ENCODE peak calls at places on chromosomes 5 and 9, in five cellular contexts. U is left lung, S is fibroblast of villous mesenchyme, C is activated B cell treated with CpG ODN at 0.5 μM for 24 hours, I is ovary. F is an unnamed sample.

GRCh38 chr5:67344870-67345269 is 148.3 kb upstream of the CD180 start:
- DNase-seq in C (no peak), U (no peak), I (no peak), S (no peak), F (no peak)

GRCh38 chr9:69376651-69377050 is 51.6 kb downstream of the ENTREP1 start:
- DNase-seq in U (no peak), S (peak), C (no peak), I (peak), F (no peak)

GRCh38 chr5:169499990-169500389 is 83.6 kb upstream of the SPDL1 start:
- DNase-seq in S (no peak), U (no peak), C (no peak), I (no peak), F (no peak)

GRCh38 chr9:37729499-37729898 is 24.1 kb upstream of the TRMT10B start:
- DNase-seq in S (no peak), C (no peak), I (no peak), U (peak), F (no peak)

GRCh38 chr5:107560377-107560776 is 110.4 kb downstream of the EFNA5 start:
- DNase-seq in S (no peak), I (no peak), U (no peak), C (no peak), F (no peak)

GRCh38 chr5:164336906-164337305 is 831.5 kb downstream of the MAT2B start:
- DNase-seq in U (no peak), S (no peak), I (no peak), C (no peak), F (no peak)

GRCh38 chr5:161547573-161548471 is 1.3 kb upstream of the GABRB2 start:
- DNase-seq in C (no peak), U (peak), S (no peak), I (no peak), F (no peak)

GRCh38 chr5:179794575-179794974 is 789 bp downstream of the LTC4S start:
- DNase-seq in S (no peak), U (peak), I (no peak), C (no peak), F (no peak)

GRCh38 chr9:33265211-33265885 is 499 bp downstream of the CHMP5 start:
- DNase-seq in S (peak), C (no peak), I (no peak), U (peak), F (peak)

GRCh38 chr9:89943728-89944127 is 338.9 kb downstream of the GADD45G start:
- DNase-seq in C (no peak), U (no peak), S (no peak), I (no peak), F (no peak)

GRCh38 chr5:119378075-119378699 is 22.4 kb downstream of the TNFAIP8 start:
- DNase-seq in C (no peak), I (no peak), U (no peak), S (no peak), F (no peak)

GRCh38 chr9:72979405-72980100 is 26.7 kb upstream of the ALDH1A1 start:
- DNase-seq in I (no peak), C (no peak), U (no peak), S (no peak), F (no peak)

GRCh38 chr5:97877578-97877977 is 694.5 kb upstream of the RIOK2 start:
- DNase-seq in U (no peak), S (no peak), I (no peak), C (no peak), F (no peak)

GRCh38 chr5:170267431-170268152 is 30.0 kb downstream of the LCP2 start:
- DNase-seq in I (peak), S (peak), C (peak), U (no peak), F (peak)

GRCh38 chr5:149680810-149681221 is 49.3 kb upstream of the PPARGC1B start:
- DNase-seq in S (no peak), U (no peak), I (no peak), C (peak), F (no peak)

GRCh38 chr5:150636391-150637244 is 3.8 kb upstream of the SYNPO start:
- DNase-seq in U (no peak), I (peak), S (peak), C (no peak), F (no peak)

GRCh38 chr5:155258139-155258538 is 244.6 kb downstream of the KIF4B start:
- DNase-seq in C (no peak), U (no peak), S (no peak), I (peak), F (no peak)

GRCh38 chr5:155264809-155265208 is 251.3 kb downstream of the KIF4B start:
- DNase-seq in I (no peak), U (no peak), C (no peak), S (no peak), F (no peak)

GRCh38 chr5:155259648-155260047 is 246.1 kb downstream of the KIF4B start:
- DNase-seq in C (no peak), S (no peak), U (no peak), I (no peak), F (no peak)

GRCh38 chr5:155263381-155263780 is 249.8 kb downstream of the KIF4B start:
- DNase-seq in S (no peak), U (no peak), C (no peak), I (no peak), F (no peak)

GRCh38 chr5:155260798-155261197 is 247.2 kb downstream of the KIF4B start:
- DNase-seq in S (no peak), I (no peak), C (no peak), U (no peak), F (no peak)
- TF ChIP-seq CTCF in S (no peak), I (no peak), C (no peak), U (no peak), F (no peak)

DNA sequence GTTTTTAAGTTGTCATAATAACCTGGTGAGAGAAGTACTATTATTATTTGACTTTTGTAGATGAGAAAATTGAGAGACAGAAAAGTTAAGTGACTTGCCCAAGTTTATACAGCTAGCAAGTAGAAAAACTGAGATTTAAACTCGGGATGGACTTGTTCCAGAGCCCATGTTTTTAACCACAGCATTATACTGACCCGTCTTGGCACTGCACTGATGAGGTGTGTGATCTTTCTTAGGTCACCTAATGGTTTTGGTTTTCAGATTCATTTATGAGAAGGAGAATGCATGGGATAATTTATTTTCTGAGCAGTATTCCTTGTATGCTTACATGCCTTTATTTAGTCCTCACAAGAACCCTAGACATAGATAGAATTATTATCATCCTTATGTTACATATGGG is 201.8 kb upstream of the CDKN2B start:
- DNase-seq in S (no peak), I (no peak), C (no peak), U (no peak), F (no peak)
- TF ChIP-seq CTCF in S (no peak), I (no peak), C (no peak), U (no peak), F (no peak)

GRCh38 chr5:176612008-176612407 is 2.1 kb upstream of the GPRIN1 start:
- DNase-seq in C (no peak), U (no peak), I (no peak), S (no peak), F (no peak)

GRCh38 chr5:176612855-176613254 is 2.9 kb upstream of the GPRIN1 start:
- DNase-seq in C (no peak), U (no peak), I (no peak), S (no peak), F (no peak)

GRCh38 chr5:176616520-176616919 is 6.6 kb upstream of the GPRIN1 start:
- DNase-seq in I (no peak), S (no peak), U (no peak), C (no peak), F (no peak)

GRCh38 chr5:176611435-176611834 is 1.5 kb upstream of the GPRIN1 start:
- DNase-seq in I (peak), U (no peak), S (peak), C (no peak), F (peak)

GRCh38 chr5:176614805-176615478 is 5.0 kb upstream of the GPRIN1 start:
- DNase-seq in U (no peak), C (no peak), S (peak), I (no peak), F (no peak)
- TF ChIP-seq CTCF in U (no peak), C (no peak), S (no peak), I (no peak), F (no peak)

GRCh38 chr9:127977877-127978647 is 2.7 kb downstream of the EEIG1 start:
- DNase-seq in S (peak), C (no peak), U (no peak), I (peak), F (no peak)
- TF ChIP-seq CTCF in S (no peak), C (no peak), U (no peak), I (no peak), F (no peak)

DNA sequence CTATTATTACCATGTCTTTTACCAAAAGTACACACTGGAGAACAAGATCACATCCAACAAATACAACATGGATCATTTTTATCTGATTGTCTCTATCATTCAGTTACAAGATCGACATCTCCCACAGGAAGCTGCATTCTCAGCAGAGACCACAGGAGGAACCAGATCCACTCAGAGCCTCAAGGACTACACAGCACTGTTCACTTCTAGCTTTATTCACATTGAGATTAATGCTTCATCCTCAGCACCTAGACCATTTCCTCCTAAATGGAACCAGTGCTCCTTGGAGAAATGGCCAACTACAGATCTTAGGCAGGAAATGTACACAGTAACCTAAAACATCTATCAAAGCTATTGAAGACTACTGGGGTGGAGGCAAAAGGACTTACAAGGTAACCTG is 13.3 kb upstream of the C5orf15 start:
- DNase-seq in S (no peak), U (no peak), C (no peak), I (no peak), F (no peak)
- TF ChIP-seq CTCF in S (no peak), U (no peak), C (no peak), I (no peak), F (no peak)

GRCh38 chr9:130857864-130858730 is 23.0 kb downstream of the ABL1 start:
- DNase-seq in I (no peak), U (no peak), S (peak), C (no peak), F (no peak)

GRCh38 chr9:130852801-130853200 is 17.7 kb downstream of the ABL1 start:
- DNase-seq in I (no peak), S (no peak), U (no peak), C (no peak), F (no peak)

GRCh38 chr9:130856474-130856873 is 21.4 kb downstream of the ABL1 start:
- DNase-seq in S (no peak), U (no peak), I (no peak), C (no peak), F (no peak)

GRCh38 chr9:130854086-130854485 is 19.0 kb downstream of the ABL1 start:
- DNase-seq in S (peak), U (no peak), I (no peak), C (no peak), F (no peak)

DNA sequence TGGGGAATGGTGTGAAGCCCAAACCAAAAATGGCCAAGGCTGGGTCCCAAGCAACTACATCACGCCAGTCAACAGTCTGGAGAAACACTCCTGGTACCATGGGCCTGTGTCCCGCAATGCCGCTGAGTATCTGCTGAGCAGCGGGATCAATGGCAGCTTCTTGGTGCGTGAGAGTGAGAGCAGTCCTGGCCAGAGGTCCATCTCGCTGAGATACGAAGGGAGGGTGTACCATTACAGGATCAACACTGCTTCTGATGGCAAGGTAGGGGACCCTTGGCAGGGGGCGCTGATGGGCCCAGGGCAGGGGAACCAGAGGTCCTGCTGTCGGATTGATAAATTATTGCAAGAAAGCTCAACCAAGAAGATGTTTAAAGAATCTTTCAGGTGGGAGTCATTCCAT is 19.8 kb downstream of the ABL1 start:
- DNase-seq in U (no peak), S (no peak), C (no peak), I (no peak), F (no peak)
- TF ChIP-seq CTCF in U (no peak), S (no peak), C (no peak), I (no peak), F (no peak)

F was measured in natural killer cell.